ENCODE peak calls at places on chromosomes 3 and 15, in seven cellular contexts. W is GM23338, S is GM12878, U is HepG2, F is HCT116, M is K562, N is SK-N-SH. Y is an unnamed sample. For H4K20me1, the result is how much of the 10 kb centered on the place peaks cover.

GRCh38 chr3:24595801-24596200 is 101.2 kb upstream of the THRB start:
- DNase-seq in N (no peak), F (no peak), M (no peak), U (no peak), S (no peak), W (no peak), Y (no peak)

GRCh38 chr3:119205209-119205608 is 31.8 kb downstream of the UPK1B start:
- DNase-seq in U (no peak), N (no peak), F (no peak), W (no peak), M (no peak), S (no peak), Y (no peak)

GRCh38 chr15:57505949-57506391 is 85.7 kb upstream of the MYZAP start:
- DNase-seq in M (no peak), U (no peak), S (no peak), N (no peak), F (no peak), W (peak), Y (peak)

GRCh38 chr3:39447637-39448483 is 19.6 kb upstream of the MOBP start:
- DNase-seq in W (peak), N (peak), M (peak), S (peak), U (peak), F (peak), Y (peak)

GRCh38 chr3:189833996-189834395 is 202.8 kb downstream of the TP63 start:
- DNase-seq in F (no peak), U (no peak), M (no peak), W (peak), S (no peak), N (no peak), Y (no peak)

GRCh38 chr15:90024406-90024805 is 23.3 kb downstream of the ZNF710 start:
- DNase-seq in M (no peak), F (no peak), W (no peak), U (no peak), N (no peak), S (no peak), Y (no peak)

GRCh38 chr3:161371441-161372320 is at the start of gene SPTSSB:
- DNase-seq in F (peak), U (peak), N (peak), M (peak), S (no peak), W (peak), Y (peak)

GRCh38 chr3:15121936-15122335 is 23.0 kb upstream of the RBSN start:
- DNase-seq in M (no peak), N (no peak), F (no peak), S (no peak), W (no peak), U (no peak), Y (no peak)

GRCh38 chr3:141047168-141047567 is 4.0 kb upstream of the SPSB4 start:
- DNase-seq in U (no peak), W (no peak), M (no peak), S (no peak), F (peak), N (no peak), Y (no peak)

GRCh38 chr3:105040026-105040622 is 326.6 kb upstream of the ALCAM start:
- DNase-seq in F (no peak), U (no peak), W (no peak), S (no peak), M (no peak), N (peak), Y (peak)

GRCh38 chr3:187518207-187518606 is 150.0 kb downstream of the RTP4 start:
- DNase-seq in F (no peak), M (no peak), U (no peak), N (no peak), S (no peak), W (peak), Y (no peak)

GRCh38 chr3:29347412-29347811 is 66.5 kb downstream of the RBMS3 start:
- DNase-seq in W (no peak), F (no peak), M (no peak), N (no peak), U (no peak), S (no peak), Y (no peak)

GRCh38 chr3:118641608-118642007 is 393.0 kb downstream of the IGSF11 start:
- DNase-seq in N (peak), U (no peak), F (no peak), S (no peak), W (peak), M (no peak), Y (no peak)

GRCh38 chr3:63877737-63878393 is 14.2 kb downstream of the ATXN7 start:
- DNase-seq in F (no peak), M (no peak), S (no peak), W (no peak), U (no peak), N (no peak), Y (no peak)

GRCh38 chr3:44893097-44893496 is 18.7 kb downstream of the TGM4 start:
- DNase-seq in W (no peak), M (no peak), N (no peak), F (no peak), U (no peak), S (no peak), Y (no peak)

GRCh38 chr3:171495413-171495812 is 35.2 kb upstream of the TNIK start:
- DNase-seq in W (no peak), F (no peak), N (no peak), S (no peak), U (no peak), M (no peak), Y (no peak)

GRCh38 chr3:165336786-165337185 is 140.6 kb upstream of the SLITRK3 start:
- DNase-seq in N (no peak), U (no peak), M (no peak), F (no peak), S (no peak), W (no peak), Y (no peak)

GRCh38 chr3:37992271-37993066 is 1.9 kb downstream of the VILL start:
- DNase-seq in W (no peak), M (no peak), N (no peak), S (no peak), F (no peak), U (peak), Y (no peak)

GRCh38 chr3:31185004-31185357 is 290.5 kb upstream of the GADL1 start:
- DNase-seq in M (no peak), S (no peak), W (no peak), N (no peak), U (no peak), F (no peak), Y (no peak)

GRCh38 chr3:64084640-64085039 is 61.3 kb upstream of the PSMD6 start:
- DNase-seq in W (no peak), F (peak), N (no peak), M (no peak), U (peak), S (no peak), Y (no peak)

GRCh38 chr3:127967296-127967695 is 52.3 kb downstream of the KBTBD12 start:
- DNase-seq in M (no peak), W (no peak), S (no peak), U (no peak), F (no peak), N (no peak), Y (no peak)

GRCh38 chr3:36525115-36525711 is 144.9 kb downstream of the STAC start:
- DNase-seq in M (no peak), F (no peak), S (no peak), W (peak), N (no peak), U (no peak), Y (no peak)

GRCh38 chr15:46934851-46935250 is 782.5 kb upstream of the SEMA6D start:
- DNase-seq in M (no peak), W (no peak), N (no peak), U (no peak), F (no peak), S (no peak), Y (no peak)

GRCh38 chr3:42157915-42158538 is 66.9 kb downstream of the TRAK1 start:
- DNase-seq in W (no peak), N (no peak), M (no peak), U (no peak), F (no peak), S (no peak), Y (no peak)

GRCh38 chr3:10352146-10352911 is 31.4 kb upstream of the SEC13 start:
- DNase-seq in U (no peak), W (no peak), M (no peak), F (no peak), S (no peak), N (no peak), Y (peak)

GRCh38 chr3:54122046-54122801 is at the start of gene CACNA2D3:
- DNase-seq in F (no peak), S (no peak), W (peak), N (peak), U (no peak), M (no peak), Y (no peak)

GRCh38 chr15:79329186-79329611 is 18.3 kb downstream of the TMED3 start:
- DNase-seq in F (no peak), S (no peak), M (peak), U (peak), N (no peak), W (no peak), Y (peak)

GRCh38 chr3:29693863-29694262 is 413.0 kb downstream of the RBMS3 start:
- DNase-seq in M (no peak), U (no peak), W (peak), F (peak), N (peak), S (no peak), Y (peak)

GRCh38 chr3:11335056-11335608 is 62.9 kb downstream of the ATG7 start:
- DNase-seq in M (peak), S (peak), F (peak), W (peak), U (peak), N (peak), Y (peak)

GRCh38 chr3:53884623-53885022 is 2.7 kb upstream of the ACTR8 start:
- DNase-seq in F (no peak), S (no peak), W (no peak), M (no peak), U (no peak), N (no peak), Y (no peak)

GRCh38 chr3:190258634-190259033 is 63.6 kb downstream of the CLDN1 start:
- DNase-seq in S (no peak), N (no peak), F (no peak), W (no peak), U (peak), M (no peak), Y (no peak)

GRCh38 chr3:59212128-59212764 is 162.4 kb upstream of the CFAP20DC start:
- DNase-seq in W (peak), N (peak), U (peak), M (peak), F (peak), S (peak), Y (peak)

GRCh38 chr15:34436956-34437442 is 609 bp downstream of the GOLGA8A start:
- DNase-seq in W (peak), M (peak), U (peak), F (no peak), S (no peak), N (peak), Y (peak)

GRCh38 chr3:71421475-71421819 is 162.1 kb downstream of the FOXP1 start:
- DNase-seq in U (no peak), M (no peak), N (no peak), F (no peak), W (no peak), S (no peak), Y (no peak)
- H4K20me1 ChIP-seq in U (under half), M (under half), N (under half), F (under half), W (under half), S (under half), Y (under half)

GRCh38 chr3:142647856-142648255 is 51.7 kb downstream of the PLS1 start:
- DNase-seq in N (no peak), U (peak), M (no peak), W (no peak), S (no peak), F (peak), Y (no peak)
- TF ChIP-seq POLR2AphosphoS5 in N (no peak), U (no peak), M (no peak), W (no peak), S (no peak), F (no peak), Y (no peak)

GRCh38 chr3:138210528-138210927 is 23.4 kb downstream of the ARMC8 start:
- DNase-seq in U (no peak), W (peak), M (no peak), N (no peak), S (no peak), F (no peak), Y (no peak)

GRCh38 chr3:138219255-138219654 is 32.2 kb downstream of the ARMC8 start:
- DNase-seq in N (no peak), U (no peak), F (no peak), S (no peak), W (no peak), M (no peak), Y (peak)

DNA sequence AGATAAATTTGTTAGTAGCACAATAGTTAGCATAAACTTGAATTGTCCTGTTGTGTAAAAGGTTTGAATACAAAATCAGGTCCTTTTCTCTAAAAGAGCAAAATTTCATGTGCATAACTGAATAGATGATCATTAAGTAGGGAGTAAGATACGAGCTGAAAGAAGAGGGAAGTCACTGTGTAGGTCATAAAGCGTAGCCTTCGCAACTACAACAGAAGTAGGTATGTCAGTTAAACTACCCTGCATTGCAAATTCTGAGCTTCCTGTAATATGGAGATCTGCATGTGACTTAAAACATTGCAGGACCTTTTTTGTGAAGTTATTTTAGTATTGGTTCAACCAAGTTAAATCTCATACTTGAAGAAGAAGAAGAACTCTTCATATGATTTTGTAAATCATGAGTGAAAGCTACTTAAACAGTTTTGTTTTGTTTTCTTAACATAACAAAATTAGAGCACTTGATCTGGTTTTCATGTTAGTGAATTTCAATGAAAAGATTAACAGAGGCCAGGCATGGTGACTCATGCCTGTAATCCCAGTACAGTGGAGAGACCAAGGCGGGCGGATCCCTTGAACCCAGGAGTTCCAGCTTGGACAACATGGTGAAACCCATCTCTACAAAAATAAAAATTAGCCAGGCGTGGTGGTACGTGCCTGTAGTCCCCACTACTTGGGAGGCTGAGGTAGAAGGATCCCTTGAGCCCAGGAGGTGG is 26.4 kb downstream of the ARMC8 start:
- DNase-seq in U (no peak), N (no peak), F (no peak), S (no peak), W (no peak), M (no peak), Y (no peak)
- H4K20me1 ChIP-seq in U (under half), N (under half), F (under half), S (under half), W (under half), M (under half), Y (under half)

GRCh38 chr3:110984456-110985250 is 87.0 kb upstream of the NECTIN3 start:
- DNase-seq in U (no peak), S (no peak), F (no peak), N (no peak), W (no peak), M (no peak), Y (no peak)
- TF ChIP-seq POLR2AphosphoS5 in U (no peak), S (no peak), F (no peak), N (no peak), W (no peak), M (no peak), Y (no peak)

DNA sequence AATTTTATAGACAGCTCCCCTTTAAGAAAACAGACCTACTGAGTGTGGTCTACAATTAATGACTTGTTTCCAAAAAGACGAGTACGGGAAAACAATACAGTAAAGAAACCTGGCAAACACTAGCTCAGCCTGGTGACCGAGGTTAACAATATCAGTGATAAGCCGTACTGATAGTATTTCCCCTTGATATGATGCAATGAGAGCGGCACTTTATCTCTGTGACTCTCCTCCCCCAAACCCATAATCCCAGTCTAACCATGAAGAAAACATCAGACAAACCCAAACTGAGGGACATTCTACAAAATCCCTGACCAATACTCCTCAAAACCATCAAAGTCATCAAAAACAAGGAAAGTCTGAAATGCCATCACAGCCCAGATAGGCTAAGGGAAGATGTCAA is 8.2 kb downstream of the DENND4A start:
- DNase-seq in F (no peak), N (no peak), M (no peak), S (no peak), W (no peak), U (no peak), Y (peak)
- H4K20me1 ChIP-seq in F (under half), N (under half), M (under half), S (under half), W (under half), U (under half), Y (under half)

DNA sequence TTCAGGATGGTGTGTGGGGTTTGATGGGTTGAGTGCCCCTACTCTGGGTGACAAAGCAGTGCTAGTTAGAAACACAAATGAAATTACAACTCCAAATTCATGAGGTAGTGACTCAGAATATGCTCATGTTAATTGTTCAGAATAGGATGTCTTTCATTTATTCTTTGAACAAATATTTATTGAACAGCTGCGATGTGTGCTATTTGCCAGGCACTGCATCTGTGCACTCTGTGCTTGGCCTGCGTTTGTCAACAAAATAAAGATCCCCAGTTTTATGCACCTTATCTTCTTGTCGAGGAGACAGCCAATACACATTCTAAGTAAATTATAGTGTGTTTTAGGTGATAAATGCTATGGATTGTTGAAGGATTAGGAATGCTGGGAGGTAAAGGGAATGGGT is 27.3 kb downstream of the MED12L start:
- DNase-seq in U (no peak), W (no peak), F (no peak), N (no peak), S (no peak), M (no peak), Y (no peak)
- TF ChIP-seq POLR2AphosphoS5 in U (no peak), W (no peak), F (no peak), N (no peak), S (no peak), M (no peak), Y (no peak)

DNA sequence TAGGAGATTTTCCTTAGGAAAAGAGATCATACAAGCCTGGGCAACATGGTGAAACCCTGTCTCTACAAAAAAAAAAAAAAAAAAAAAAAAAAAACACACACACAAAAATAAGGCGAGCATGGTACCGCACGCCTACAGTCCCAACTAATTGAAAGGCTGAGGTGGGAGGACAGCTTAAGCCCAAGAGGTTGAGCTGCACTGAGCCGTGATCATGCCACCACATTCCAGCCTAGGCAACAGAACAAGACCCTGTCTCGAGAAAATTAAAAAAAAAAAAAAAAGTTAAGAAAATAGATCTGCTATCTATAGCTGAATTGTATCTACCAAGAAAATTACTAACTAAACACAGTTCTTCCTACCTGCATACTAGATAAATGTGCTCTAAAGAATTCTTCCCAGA is 7.1 kb downstream of the MSL2 start:
- DNase-seq in U (no peak), M (no peak), S (no peak), W (no peak), F (no peak), N (no peak), Y (no peak)
- H4K20me1 ChIP-seq in U (half or more), M (half or more), S (under half), W (half or more), F (under half), N (half or more), Y (under half)

DNA sequence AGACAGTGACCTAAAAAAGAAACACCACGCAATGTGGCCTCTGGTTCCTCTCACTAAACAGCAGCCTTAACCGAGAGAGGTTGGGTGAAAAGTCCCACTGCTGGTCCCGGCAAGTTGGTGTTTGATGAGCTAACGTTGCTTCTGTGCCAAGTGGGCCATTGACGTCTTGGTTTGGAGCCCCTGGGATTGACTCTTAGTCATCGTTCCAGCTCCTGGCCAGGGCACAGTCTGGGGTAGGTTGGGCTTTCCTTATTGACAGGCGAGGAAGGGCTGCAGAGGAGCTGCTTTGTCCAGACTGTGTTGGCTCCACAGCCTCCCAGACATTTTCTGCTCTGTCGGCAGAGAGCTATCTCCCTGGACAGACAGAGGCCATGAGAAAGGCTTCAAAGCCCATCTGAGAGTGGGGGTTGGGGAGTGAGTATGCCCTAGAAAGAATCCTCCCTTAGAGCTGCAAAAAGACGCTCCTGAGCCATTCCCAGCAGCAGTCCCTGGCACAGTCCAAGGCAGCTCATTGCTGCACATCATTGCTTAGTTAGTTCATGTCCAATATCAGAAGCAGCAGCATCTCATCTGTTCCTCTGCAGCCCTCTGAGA is 28.6 kb upstream of the C3orf80 start:
- DNase-seq in S (no peak), F (no peak), U (no peak), W (no peak), M (no peak), N (no peak), Y (no peak)
- TF ChIP-seq POLR2AphosphoS5 in S (no peak), F (no peak), U (no peak), W (no peak), M (no peak), N (no peak), Y (no peak)